ENCODE peak calls at places on chromosomes 13 and 19, in ten cellular contexts. Q, G, A, B, V, M, N, J, Z and O are unnamed samples. For H3K4me1, the result is how much of the 10 kb centered on the place peaks cover.

GRCh38 chr19:43747557-43748204 is 7.1 kb downstream of the SMG9 start:
- DNase-seq in B (no peak), Q (no peak), M (no peak), G (no peak), A (no peak), N (no peak), Z (no peak), V (no peak), J (no peak), O (no peak)

GRCh38 chr13:47004552-47004951 is 107.7 kb upstream of the HTR2A start:
- DNase-seq in Q (no peak), A (no peak), Z (no peak), N (no peak), G (no peak), B (no peak), V (no peak), M (no peak), J (no peak), O (no peak)

GRCh38 chr13:49627831-49628652 is at the start of gene ARL11:
- DNase-seq in M (peak), A (peak), B (no peak), N (peak), G (peak), J (no peak), Q (no peak), Z (peak), V (no peak), O (no peak)

GRCh38 chr13:76882431-76882830 is 3.8 kb downstream of the KCTD12 start:
- DNase-seq in Q (no peak), B (peak), G (no peak), A (no peak), Z (no peak), N (no peak), V (no peak), M (no peak), J (peak), O (no peak)

GRCh38 chr13:36345438-36346221 is 564 bp downstream of the SPART start:
- DNase-seq in Z (peak), M (peak), N (peak), J (peak), G (peak), A (peak), Q (peak), V (peak), B (peak), O (peak)

GRCh38 chr13:113820813-113821651 is 42.8 kb downstream of the GAS6 start:
- DNase-seq in J (peak), A (peak), Q (peak), B (peak), M (peak), V (peak), N (peak), Z (no peak), G (no peak), O (no peak)

GRCh38 chr13:73337511-73337910 is 278.7 kb downstream of the KLF5 start:
- DNase-seq in Z (no peak), M (no peak), N (no peak), V (no peak), G (no peak), B (no peak), Q (no peak), J (no peak), A (no peak), O (no peak)

GRCh38 chr13:44312898-44313551 is 60.6 kb upstream of the SERP2 start:
- DNase-seq in B (peak), M (no peak), G (no peak), A (no peak), J (peak), V (peak), N (no peak), Z (no peak), Q (peak), O (no peak)

GRCh38 chr19:35592226-35592625 is 6.3 kb downstream of the PMIS2 start:
- DNase-seq in B (peak), M (peak), N (no peak), A (no peak), V (no peak), J (peak), Q (no peak), G (no peak), Z (peak), O (no peak)

GRCh38 chr13:76937416-76937815 is 10.9 kb upstream of the ACOD1 start:
- DNase-seq in M (peak), B (peak), N (no peak), A (peak), Z (no peak), G (no peak), V (no peak), J (peak), Q (peak), O (no peak)

GRCh38 chr13:34230271-34230670 is 412.3 kb downstream of the RFC3 start:
- DNase-seq in Z (no peak), B (no peak), G (no peak), N (no peak), V (no peak), J (no peak), A (no peak), Q (no peak), M (no peak), O (no peak)

GRCh38 chr19:29672933-29673336 is 7.7 kb downstream of the PLEKHF1 start:
- DNase-seq in N (no peak), A (no peak), M (no peak), Q (no peak), V (no peak), Z (no peak), G (no peak), B (no peak), J (no peak), O (no peak)

GRCh38 chr13:23160241-23161175 is 20.3 kb upstream of the SGCG start:
- DNase-seq in B (peak), V (no peak), N (no peak), Q (no peak), A (no peak), M (no peak), G (no peak), Z (no peak), J (peak), O (no peak)

GRCh38 chr13:111900390-111901180 is 166.4 kb upstream of the SOX1 start:
- DNase-seq in A (no peak), M (no peak), V (peak), Z (peak), Q (no peak), J (no peak), N (no peak), G (no peak), B (no peak), O (no peak)

GRCh38 chr19:35882074-35882832 is 13.9 kb downstream of the APLP1 start:
- DNase-seq in N (no peak), M (peak), V (no peak), A (no peak), Q (no peak), Z (peak), B (peak), G (no peak), J (peak), O (no peak)

GRCh38 chr19:38849746-38850230 is at the start of gene HNRNPL:
- DNase-seq in B (no peak), Q (no peak), V (peak), A (peak), N (peak), J (no peak), G (no peak), M (no peak), Z (no peak), O (no peak)

GRCh38 chr19:10505583-10506229 is 2.5 kb upstream of the KEAP1 start:
- DNase-seq in B (peak), N (peak), G (peak), Q (no peak), A (peak), Z (peak), J (peak), M (peak), V (peak), O (peak)

GRCh38 chr19:11233073-11233472 is 6.3 kb upstream of the ANGPTL8 start:
- DNase-seq in J (no peak), N (no peak), Z (no peak), V (no peak), G (no peak), B (no peak), A (no peak), M (no peak), Q (no peak), O (no peak)

GRCh38 chr19:45265375-45265774 is 14.3 kb downstream of the MARK4 start:
- DNase-seq in N (no peak), Z (no peak), B (no peak), V (no peak), J (no peak), G (no peak), M (no peak), A (no peak), Q (no peak), O (no peak)

GRCh38 chr19:14004619-14005380 is 1.3 kb downstream of the RFX1 start:
- DNase-seq in B (peak), Q (no peak), Z (peak), M (peak), V (no peak), A (peak), G (peak), J (peak), N (peak), O (no peak)

GRCh38 chr13:85303630-85304029 is 495.6 kb downstream of the SLITRK6 start:
- DNase-seq in A (no peak), M (no peak), V (no peak), G (no peak), Q (no peak), B (no peak), Z (no peak), N (no peak), J (no peak), O (no peak)

GRCh38 chr19:28574212-28574611 is 638.7 kb downstream of the UQCRFS1 start:
- DNase-seq in Z (no peak), N (no peak), V (no peak), M (no peak), J (no peak), A (no peak), G (no peak), Q (no peak), B (no peak), O (no peak)

GRCh38 chr13:89862011-89862690 is 1485.3 kb upstream of the MIR17HG start:
- DNase-seq in M (no peak), Z (no peak), B (no peak), Q (no peak), V (no peak), N (no peak), J (no peak), G (no peak), A (no peak), O (no peak)

GRCh38 chr19:34343751-34344150 is 21.2 kb upstream of the GPI start:
- DNase-seq in J (no peak), M (no peak), N (no peak), Z (no peak), Q (no peak), A (no peak), B (no peak), V (no peak), G (no peak), O (no peak)

GRCh38 chr13:113058988-113059850 is 46.4 kb upstream of the F7 start:
- DNase-seq in Q (no peak), B (peak), J (peak), Z (no peak), G (peak), A (no peak), N (peak), M (no peak), V (no peak), O (no peak)

GRCh38 chr19:18239303-18239702 is 13.1 kb upstream of the PDE4C start:
- DNase-seq in V (no peak), Q (no peak), A (no peak), M (no peak), J (peak), Z (no peak), N (no peak), G (no peak), B (peak), O (no peak)

GRCh38 chr19:43290568-43291359 is 21.4 kb upstream of the PSG9 start:
- DNase-seq in Z (no peak), A (no peak), M (no peak), B (no peak), J (peak), G (no peak), Q (no peak), V (no peak), N (no peak), O (no peak)

GRCh38 chr13:46184277-46184699 is 2.3 kb upstream of the LCP1 start:
- DNase-seq in N (peak), G (no peak), J (peak), Q (peak), Z (no peak), V (no peak), M (peak), B (peak), A (no peak), O (no peak)

GRCh38 chr13:43307221-43307920 is 284.0 kb downstream of the DNAJC15 start:
- DNase-seq in A (no peak), Q (no peak), Z (no peak), N (no peak), G (no peak), M (no peak), V (no peak), J (no peak), B (peak), O (no peak)

GRCh38 chr13:43304945-43305344 is 281.6 kb downstream of the DNAJC15 start:
- DNase-seq in J (no peak), M (no peak), Q (no peak), N (no peak), A (no peak), V (no peak), B (no peak), Z (no peak), G (no peak), O (no peak)

GRCh38 chr13:43305416-43305815 is 282.0 kb downstream of the DNAJC15 start:
- DNase-seq in M (no peak), J (no peak), A (no peak), G (no peak), Q (no peak), V (no peak), Z (no peak), B (peak), N (no peak), O (no peak)

GRCh38 chr13:43307921-43308433 is 284.6 kb downstream of the DNAJC15 start:
- DNase-seq in A (peak), V (peak), B (peak), G (peak), N (peak), Q (no peak), J (peak), Z (peak), M (peak), O (peak)

GRCh38 chr13:43306364-43306763 is 283.0 kb downstream of the DNAJC15 start:
- DNase-seq in N (no peak), A (no peak), Q (no peak), V (no peak), M (no peak), B (no peak), Z (no peak), G (no peak), J (no peak), O (no peak)
- H3K4me3 ChIP-seq in N (no peak), A (no peak), Q (no peak), V (no peak), M (no peak), B (no peak), Z (no peak), G (no peak), J (no peak), O (no peak)

GRCh38 chr13:33185853-33186252 is 99.7 kb downstream of the STARD13 start:
- DNase-seq in Z (no peak), Q (no peak), A (no peak), J (peak), N (no peak), M (no peak), V (no peak), G (no peak), B (no peak), O (no peak)
- H3K4me1 ChIP-seq in Z (under half), Q (under half), A (half or more), J (under half), N (half or more), M (half or more), V (half or more), G (under half), B (under half), O (half or more)

DNA sequence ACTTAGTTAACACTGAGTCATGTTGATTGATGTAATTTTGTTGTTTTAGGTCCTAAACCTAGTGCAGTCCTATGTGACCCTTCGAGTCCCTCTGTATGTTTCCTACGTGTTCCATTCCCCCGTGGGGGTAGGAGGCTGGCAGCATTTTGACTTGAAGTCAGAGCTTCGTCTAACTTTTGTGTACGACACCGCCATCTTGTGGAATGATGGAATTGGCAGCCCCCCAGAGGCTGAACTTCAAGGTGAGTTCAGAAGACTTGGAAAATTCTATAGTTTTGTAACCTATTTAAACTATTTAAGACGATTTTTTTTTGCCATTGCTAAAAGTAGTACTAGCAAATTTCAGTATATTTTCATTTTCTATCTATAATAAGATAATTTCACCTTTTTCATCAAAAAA is 117.9 kb downstream of the STOML3 start:
- DNase-seq in A (no peak), M (peak), B (peak), J (peak), G (no peak), Q (no peak), V (no peak), N (peak), Z (peak), O (no peak)
- H3K4me3 ChIP-seq in A (no peak), M (no peak), B (no peak), J (no peak), G (no peak), Q (no peak), V (no peak), N (no peak), Z (no peak), O (no peak)

GRCh38 chr19:15313649-15314279 is 18.6 kb downstream of the BRD4 start:
- DNase-seq in J (no peak), M (peak), V (no peak), Q (no peak), N (no peak), G (no peak), A (no peak), B (no peak), Z (no peak), O (no peak)
- H3K4me1 ChIP-seq in J (under half), M (half or more), V (under half), Q (under half), N (half or more), G (under half), A (half or more), B (under half), Z (under half), O (half or more)

DNA sequence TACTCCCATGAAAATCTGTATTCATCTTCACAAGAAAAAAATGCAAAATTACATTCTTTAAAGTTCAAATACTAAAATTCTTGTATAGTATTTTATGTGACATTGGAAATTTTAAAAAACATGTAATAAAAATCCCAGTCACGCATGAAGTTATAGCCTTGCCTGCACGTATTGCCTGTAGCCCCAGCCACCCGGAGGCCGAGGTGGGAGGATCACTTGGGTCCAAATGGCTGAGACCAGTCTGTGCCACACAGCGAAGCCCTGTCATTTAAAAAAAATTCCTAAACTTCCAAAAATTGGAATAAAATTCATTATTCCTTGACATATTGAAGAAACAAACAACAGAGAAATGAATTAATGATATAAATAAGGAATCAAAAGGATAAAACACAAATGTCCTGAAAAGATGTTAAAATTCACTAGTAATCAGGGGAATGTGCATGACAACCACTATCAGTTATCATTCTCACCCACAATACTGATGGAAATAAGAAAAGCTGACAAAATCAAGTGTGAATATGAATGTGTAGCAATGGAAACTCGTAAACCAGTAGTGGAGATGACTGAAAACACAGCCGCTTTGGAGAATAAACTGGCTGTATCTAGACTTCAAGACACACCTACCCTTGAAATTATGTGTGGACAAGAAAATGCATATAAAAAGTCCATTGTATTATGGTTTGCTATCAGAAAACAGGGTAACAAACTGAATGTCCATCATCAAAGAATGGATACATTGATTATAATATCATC is 7.5 kb downstream of the CARD8 start:
- DNase-seq in Q (no peak), M (no peak), N (no peak), V (no peak), J (no peak), A (no peak), G (no peak), Z (no peak), B (no peak), O (no peak)
- H3K4me3 ChIP-seq in Q (no peak), M (no peak), N (peak), V (no peak), J (no peak), A (peak), G (no peak), Z (no peak), B (no peak), O (peak)

GRCh38 chr19:1213391-1214286 is 8.1 kb downstream of the STK11 start:
- DNase-seq in G (peak), A (peak), V (no peak), Q (no peak), J (peak), N (peak), Z (no peak), B (peak), M (peak), O (no peak)
- H3K4me1 ChIP-seq in G (under half), A (half or more), V (under half), Q (under half), J (under half), N (half or more), Z (under half), B (under half), M (half or more), O (half or more)

GRCh38 chr19:7787602-7788177 is 24.6 kb downstream of the CLEC4M start:
- DNase-seq in B (no peak), Z (no peak), V (no peak), J (no peak), G (no peak), M (no peak), Q (no peak), A (no peak), N (no peak), O (no peak)
- H3K4me3 ChIP-seq in B (no peak), Z (no peak), V (no peak), J (no peak), G (peak), M (no peak), Q (no peak), A (no peak), N (peak), O (peak)

GRCh38 chr19:3148503-3148902 is 12.7 kb downstream of the GNA15 start:
- DNase-seq in V (no peak), Q (no peak), G (no peak), Z (no peak), B (no peak), M (no peak), J (no peak), A (peak), N (no peak), O (no peak)
- H3K4me1 ChIP-seq in V (under half), Q (under half), G (under half), Z (under half), B (under half), M (under half), J (under half), A (under half), N (under half), O (under half)